ENCODE peak calls at places on chromosome 5, in eight cellular contexts. P is activated T-helper 1 cell treated with anti-CD3 and anti-CD28 coated beads, Interleukin-12 subunit alpha, Interleukin-12 subunit beta, Interleukin-2, Interleukin-4 antibody, amounts not matched to agents 30 ng/mL and 10 ng/mL and 1 ng/mL, durations not matched to agents 14 hours and 24 hours and 36 hours; G is HEK293T; K is EL; F is activated T-cell treated with anti-CD3 and anti-CD28 coated beads, Interleukin-2, amount 50 U/mL, for 72 hours; I is HL-60; U is right cardiac atrium; C is CD4-positive, alpha-beta T cell. S is an unnamed sample.
A peak's percentile ranks its signal among the peaks of the same experiment; 100 is the strongest.

GRCh38 chr5:140310434-140310833 is 7.5 kb upstream of the PFDN1 start:
- DNase-seq in U (no peak), I (no peak), K (no peak), P (no peak), G (no peak), C (no peak), F (no peak), S (peak; percentile 46)

GRCh38 chr5:19777363-19777762 is 210.6 kb downstream of the CDH18 start:
- DNase-seq in F (no peak), U (no peak), K (no peak), C (no peak), G (no peak), P (no peak), I (no peak), S (no peak)

GRCh38 chr5:51488803-51489642 is 105.8 kb downstream of the ISL1 start:
- DNase-seq in C (no peak), U (no peak), I (no peak), K (no peak), F (no peak), G (no peak), P (no peak), S (no peak)

GRCh38 chr5:25540628-25541027 is 895.9 kb upstream of the CDH10 start:
- DNase-seq in F (no peak), K (no peak), P (no peak), I (no peak), C (no peak), G (no peak), U (no peak), S (peak; percentile 17)

GRCh38 chr5:63524281-63524680 is 438.0 kb downstream of the HTR1A start:
- DNase-seq in P (no peak), K (no peak), I (no peak), G (no peak), U (no peak), F (no peak), C (no peak), S (no peak)

GRCh38 chr5:167653645-167654106 is 637.8 kb upstream of the WWC1 start:
- DNase-seq in K (peak; percentile 35), I (no peak), C (no peak), U (no peak), G (no peak), P (no peak), F (no peak), S (no peak)

GRCh38 chr5:141747646-141748229 is 65.7 kb upstream of the ARAP3 start:
- DNase-seq in P (no peak), F (no peak), C (no peak), I (no peak), K (no peak), G (no peak), U (no peak), S (no peak)

GRCh38 chr5:2686296-2686695 is 65.2 kb downstream of the IRX2 start:
- DNase-seq in G (no peak), C (no peak), F (no peak), U (no peak), K (no peak), P (no peak), I (no peak), S (peak; percentile 47)

GRCh38 chr5:167593706-167594105 is 697.7 kb upstream of the WWC1 start:
- DNase-seq in I (no peak), P (no peak), F (no peak), K (no peak), G (no peak), C (no peak), U (no peak), S (no peak)